ENCODE peak calls at places on chromosomes 5 and 9, in four cellular contexts. One of them, this sample, is unnamed.

GRCh38 chr5:9894571-9895304 is 264.6 kb upstream of the TAS2R1 start:
- DNase-seq in H1: no peak
- DNase-seq in mesendoderm: peak
- DNase-seq in H9: no peak
- DNase-seq in this sample: no peak

GRCh38 chr5:39941436-39941835 is 516.7 kb upstream of the DAB2 start:
- DNase-seq in H9: no peak
- DNase-seq in H1: no peak
- DNase-seq in mesendoderm: no peak
- DNase-seq in this sample: no peak

GRCh38 chr9:8078641-8079140 is 279.1 kb upstream of the DMAC1 start:
- DNase-seq in mesendoderm: no peak
- DNase-seq in H1: no peak
- DNase-seq in H9: no peak
- DNase-seq in this sample: no peak

GRCh38 chr9:123660691-123661090 is 269.2 kb downstream of the DENND1A start:
- DNase-seq in H9: no peak
- DNase-seq in H1: no peak
- DNase-seq in mesendoderm: no peak
- DNase-seq in this sample: no peak

GRCh38 chr5:91307023-91307422 is 76.1 kb downstream of the ARRDC3 start:
- DNase-seq in H9: no peak
- DNase-seq in H1: no peak
- DNase-seq in mesendoderm: no peak
- DNase-seq in this sample: peak

GRCh38 chr9:96605328-96605727 is 14.3 kb downstream of the CDC14B start:
- DNase-seq in mesendoderm: peak
- DNase-seq in H9: no peak
- DNase-seq in H1: no peak
- DNase-seq in this sample: no peak

GRCh38 chr5:67404261-67405100 is 207.9 kb upstream of the CD180 start:
- DNase-seq in H9: no peak
- DNase-seq in mesendoderm: no peak
- DNase-seq in H1: no peak
- DNase-seq in this sample: peak

GRCh38 chr5:149667084-149667826 is 62.9 kb upstream of the PPARGC1B start:
- DNase-seq in mesendoderm: peak
- DNase-seq in H1: no peak
- DNase-seq in H9: no peak
- DNase-seq in this sample: peak

GRCh38 chr5:146340260-146341081 is 1.8 kb downstream of the POU4F3 start:
- DNase-seq in H9: peak
- DNase-seq in H1: no peak
- DNase-seq in mesendoderm: peak
- DNase-seq in this sample: peak

GRCh38 chr5:138783976-138784375 is 30.8 kb downstream of the CTNNA1 start:
- DNase-seq in H9: no peak
- DNase-seq in mesendoderm: no peak
- DNase-seq in H1: no peak
- DNase-seq in this sample: no peak

GRCh38 chr5:167565555-167565954 is 725.9 kb upstream of the WWC1 start:
- DNase-seq in H1: no peak
- DNase-seq in H9: no peak
- DNase-seq in mesendoderm: peak
- DNase-seq in this sample: peak

GRCh38 chr5:8550921-8551320 is 682.0 kb downstream of the MTRR start:
- DNase-seq in H1: no peak
- DNase-seq in mesendoderm: no peak
- DNase-seq in H9: no peak
- DNase-seq in this sample: no peak

GRCh38 chr5:178416919-178417318 is 173.3 kb downstream of the COL23A1 start:
- DNase-seq in H1: no peak
- DNase-seq in H9: peak
- DNase-seq in mesendoderm: no peak
- DNase-seq in this sample: peak

GRCh38 chr9:86645303-86645702 is 291.1 kb upstream of the TUT7 start:
- DNase-seq in H1: no peak
- DNase-seq in mesendoderm: no peak
- DNase-seq in H9: peak
- DNase-seq in this sample: no peak

GRCh38 chr5:177362871-177363507 is 5.3 kb downstream of the RGS14 start:
- DNase-seq in H9: peak
- DNase-seq in mesendoderm: peak
- DNase-seq in H1: no peak
- DNase-seq in this sample: no peak

GRCh38 chr5:116375926-116376325 is 198.7 kb downstream of the SEMA6A start:
- DNase-seq in H1: no peak
- DNase-seq in mesendoderm: no peak
- DNase-seq in H9: no peak
- DNase-seq in this sample: no peak

GRCh38 chr5:170173227-170173626 is 59.6 kb upstream of the C5orf58 start:
- DNase-seq in mesendoderm: peak
- DNase-seq in H9: no peak
- DNase-seq in H1: no peak
- DNase-seq in this sample: peak

GRCh38 chr5:10655041-10655685 is 91.3 kb downstream of the ANKRD33B start:
- DNase-seq in mesendoderm: no peak
- DNase-seq in H1: no peak
- DNase-seq in H9: peak
- DNase-seq in this sample: no peak

GRCh38 chr5:60010328-60010727 is 116.8 kb upstream of the PDE4D start:
- DNase-seq in H9: no peak
- DNase-seq in H1: no peak
- DNase-seq in mesendoderm: peak
- DNase-seq in this sample: no peak

GRCh38 chr5:142222235-142222880 is 102.5 kb downstream of the SPRY4 start:
- DNase-seq in H9: no peak
- DNase-seq in H1: no peak
- DNase-seq in mesendoderm: no peak
- DNase-seq in this sample: no peak

GRCh38 chr5:54229041-54229780 is 81.2 kb downstream of the ARL15 start:
- DNase-seq in H9: peak
- DNase-seq in mesendoderm: peak
- DNase-seq in H1: no peak
- DNase-seq in this sample: peak

DNA sequence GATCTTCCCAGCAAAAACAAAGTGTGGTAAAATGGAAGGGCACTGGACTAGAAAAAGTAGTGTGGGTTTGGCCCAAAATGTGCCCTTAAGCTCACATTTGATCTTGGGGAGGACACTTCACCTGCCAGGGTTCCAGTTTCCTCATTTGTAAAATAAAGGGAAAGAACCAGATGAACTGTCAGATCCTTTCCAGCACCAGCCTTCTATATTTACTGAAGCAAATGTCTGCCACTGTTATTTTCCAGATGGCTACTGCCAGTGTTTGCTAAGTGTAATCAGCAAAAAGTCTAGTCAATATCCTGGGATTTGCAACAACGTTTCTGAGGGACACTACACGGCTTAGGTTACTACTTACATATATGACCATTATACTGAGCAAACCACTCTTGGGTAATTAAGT is 340.2 kb downstream of the KCNN2 start:
- DNase-seq in mesendoderm: no peak
- DNase-seq in H9: no peak
- DNase-seq in H1: no peak
- DNase-seq in this sample: no peak
- H4K5ac ChIP-seq in mesendoderm: no peak
- H4K5ac ChIP-seq in H9: no peak
- H4K5ac ChIP-seq in H1: no peak
- H4K5ac ChIP-seq in this sample: no peak

DNA sequence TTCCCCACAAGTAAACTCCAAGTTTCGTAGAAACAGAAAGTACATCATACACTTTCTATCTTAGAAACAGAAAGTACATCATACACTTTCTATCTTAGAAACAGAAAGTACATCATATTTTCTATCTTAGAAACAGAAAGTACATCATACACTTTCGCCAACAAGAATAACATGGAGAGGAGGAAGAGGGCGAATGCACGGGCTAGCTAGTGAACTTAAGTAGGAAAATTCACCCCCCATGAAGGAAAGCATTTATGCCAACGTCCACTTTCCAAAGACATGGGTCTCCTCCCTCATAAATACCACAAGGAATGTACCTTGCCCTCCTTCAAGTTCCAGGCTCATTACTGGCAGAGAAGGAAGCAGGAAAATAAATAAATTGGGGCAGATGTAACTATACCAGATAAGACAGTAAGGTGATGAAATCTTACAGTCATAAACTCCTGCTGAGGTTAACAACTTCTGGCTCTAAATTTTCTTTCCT is 64.7 kb downstream of the FRMD3 start:
- DNase-seq in H1: no peak
- DNase-seq in mesendoderm: no peak
- DNase-seq in H9: no peak
- DNase-seq in this sample: no peak
- H4K5ac ChIP-seq in H1: no peak
- H4K5ac ChIP-seq in mesendoderm: no peak
- H4K5ac ChIP-seq in H9: no peak
- H4K5ac ChIP-seq in this sample: no peak

GRCh38 chr5:122844136-122844915 is 1.1 kb upstream of the SNX24 start:
- DNase-seq in H1: no peak
- DNase-seq in mesendoderm: peak
- DNase-seq in H9: no peak
- DNase-seq in this sample: no peak

GRCh38 chr5:122845253-122846050 is at the start of gene SNX24:
- DNase-seq in H1: peak
- DNase-seq in mesendoderm: peak
- DNase-seq in H9: peak
- DNase-seq in this sample: peak

GRCh38 chr5:122847687-122848081 is 2.3 kb downstream of the SNX24 start:
- DNase-seq in H9: no peak
- DNase-seq in mesendoderm: no peak
- DNase-seq in H1: no peak
- DNase-seq in this sample: no peak

GRCh38 chr5:122844916-122845252 is 529 bp upstream of the SNX24 start:
- DNase-seq in H1: no peak
- DNase-seq in mesendoderm: no peak
- DNase-seq in H9: no peak
- DNase-seq in this sample: peak

DNA sequence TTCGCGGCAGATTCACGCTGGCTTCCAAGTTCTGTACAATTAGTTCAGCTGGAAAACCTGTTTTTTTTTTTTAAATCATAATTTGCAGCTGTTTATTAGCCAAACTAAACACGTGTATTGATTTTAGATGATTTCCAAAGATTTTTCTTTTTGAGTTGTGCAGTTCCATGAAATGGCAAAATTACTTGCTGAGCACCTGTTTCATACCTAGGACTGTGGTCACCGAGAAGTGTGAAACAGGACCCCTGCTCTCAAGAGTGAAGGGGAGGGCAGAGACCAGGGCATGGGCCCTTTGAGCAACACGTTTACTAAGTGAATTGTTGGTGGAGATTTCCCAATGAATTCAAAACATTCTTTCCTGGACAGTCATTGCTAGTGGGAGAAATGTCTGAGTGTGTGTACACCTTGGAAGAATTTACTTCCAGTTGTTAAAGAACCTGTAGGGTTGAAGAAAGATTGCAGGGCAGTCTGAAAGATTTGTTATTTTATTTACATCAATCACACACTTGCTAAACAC is 696 bp downstream of the SNX24 start:
- DNase-seq in mesendoderm: peak
- DNase-seq in H9: no peak
- DNase-seq in H1: no peak
- DNase-seq in this sample: peak
- H4K5ac ChIP-seq in mesendoderm: no peak
- H4K5ac ChIP-seq in H9: no peak
- H4K5ac ChIP-seq in H1: no peak
- H4K5ac ChIP-seq in this sample: no peak

GRCh38 chr5:109829331-109829730 is 139.6 kb downstream of the MAN2A1 start:
- DNase-seq in H9: no peak
- DNase-seq in H1: no peak
- DNase-seq in mesendoderm: no peak
- DNase-seq in this sample: peak
- H4K5ac ChIP-seq in H9: no peak
- H4K5ac ChIP-seq in H1: no peak
- H4K5ac ChIP-seq in mesendoderm: no peak
- H4K5ac ChIP-seq in this sample: no peak

GRCh38 chr5:152443935-152444334 is 38.9 kb upstream of the NMUR2 start:
- DNase-seq in mesendoderm: no peak
- DNase-seq in H9: no peak
- DNase-seq in H1: no peak
- DNase-seq in this sample: no peak
- H4K5ac ChIP-seq in mesendoderm: no peak
- H4K5ac ChIP-seq in H9: no peak
- H4K5ac ChIP-seq in H1: no peak
- H4K5ac ChIP-seq in this sample: no peak

DNA sequence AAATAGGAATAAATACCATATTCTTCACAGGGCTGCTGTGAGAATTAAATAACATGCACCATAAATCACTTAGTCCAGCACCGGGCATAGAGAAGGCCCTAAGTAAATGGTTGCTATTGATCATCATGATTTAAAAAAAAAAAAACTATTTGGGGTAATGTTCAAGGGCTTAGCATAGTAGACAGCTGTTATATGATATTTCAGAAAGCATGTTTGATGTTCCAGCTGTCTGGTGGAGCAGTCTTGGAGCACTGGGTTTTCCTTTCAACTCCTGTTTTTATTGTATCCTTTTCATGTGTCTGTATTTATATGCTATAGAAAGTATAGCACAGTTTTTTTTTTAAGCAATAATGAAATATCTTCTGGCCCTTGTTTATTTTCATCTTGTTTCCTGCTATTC is 28.0 kb upstream of the TOMM5 start:
- DNase-seq in mesendoderm: no peak
- DNase-seq in H9: no peak
- DNase-seq in H1: no peak
- DNase-seq in this sample: no peak
- H4K5ac ChIP-seq in mesendoderm: no peak
- H4K5ac ChIP-seq in H9: no peak
- H4K5ac ChIP-seq in H1: no peak
- H4K5ac ChIP-seq in this sample: no peak

This sample was measured in IMR-90.